ENCODE peak calls at places on chromosomes 12 and 14, in six cellular contexts. S, F, A, B, Y and W are unnamed samples.

GRCh38 chr14:54889919-54890318 is 12.7 kb downstream of the GCH1 start:
- ATAC-seq in B (no peak), A (no peak), S (peak; percentile 67), F (no peak), Y (no peak), W (peak; percentile 75)

GRCh38 chr14:70821581-70821915 is 12.2 kb upstream of the MAP3K9 start:
- ATAC-seq in F (no peak), A (no peak), S (no peak), B (no peak), Y (peak; percentile 6), W (no peak)

GRCh38 chr14:59116984-59117415 is 71.5 kb upstream of the DAAM1 start:
- ATAC-seq in A (no peak), F (no peak), Y (no peak), S (peak; percentile 57), B (no peak), W (peak; percentile 16)

GRCh38 chr12:70270108-70270507 is 26.9 kb downstream of the CNOT2 start:
- ATAC-seq in B (no peak), Y (peak; percentile 69), A (no peak), F (no peak), S (no peak), W (no peak)

GRCh38 chr14:22982477-22983245 is at the start of gene AJUBA:
- ATAC-seq in S (peak; percentile 82), B (peak; percentile 29), F (peak; percentile 62), Y (peak; percentile 83), A (peak; percentile 90), W (peak; percentile 73)

GRCh38 chr14:24954037-24954696 is 95.8 kb downstream of the STXBP6 start:
- ATAC-seq in F (no peak), B (no peak), Y (no peak), A (peak; percentile 31), S (no peak), W (no peak)

GRCh38 chr14:64663174-64663573 is 41.0 kb upstream of the PLEKHG3 start:
- ATAC-seq in B (no peak), A (no peak), Y (no peak), S (no peak), F (no peak), W (no peak)

GRCh38 chr12:46450279-46450748 is 77.7 kb upstream of the SLC38A2 start:
- ATAC-seq in F (no peak), Y (peak; percentile 95), B (peak; percentile 51), A (peak; percentile 80), S (no peak), W (no peak)

GRCh38 chr12:124030008-124030407 is 57.0 kb downstream of the ZNF664 start:
- ATAC-seq in Y (no peak), A (no peak), B (no peak), S (no peak), F (no peak), W (no peak)

GRCh38 chr14:101547961-101548669 is 13.2 kb upstream of the DIO3 start:
- ATAC-seq in B (no peak), F (no peak), A (no peak), Y (no peak), S (no peak), W (no peak)

GRCh38 chr12:212799-213526 is 994 bp downstream of the SLC6A12 start:
- ATAC-seq in S (no peak), Y (peak; percentile 49), B (no peak), F (no peak), A (peak; percentile 35), W (no peak)

GRCh38 chr12:110252716-110253115 is 28.3 kb upstream of the ATP2A2 start:
- ATAC-seq in S (no peak), B (no peak), Y (no peak), F (no peak), A (peak; percentile 80), W (no peak)

GRCh38 chr14:33165144-33165925 is 226.7 kb downstream of the NPAS3 start:
- ATAC-seq in Y (peak; percentile 35), A (peak; percentile 58), B (no peak), F (no peak), S (no peak), W (no peak)

GRCh38 chr12:11718105-11718504 is 68.6 kb downstream of the ETV6 start:
- ATAC-seq in B (no peak), F (no peak), A (no peak), Y (no peak), S (no peak), W (no peak)

GRCh38 chr14:104343690-104344640 is 205.6 kb downstream of the KIF26A start:
- ATAC-seq in Y (no peak), S (no peak), F (no peak), B (no peak), A (no peak), W (no peak)

GRCh38 chr14:94379291-94380224 is 8.8 kb downstream of the SERPINA1 start:
- ATAC-seq in S (no peak), A (no peak), F (no peak), B (no peak), Y (no peak), W (peak; percentile 65)

GRCh38 chr14:65558363-65558762 is 145.8 kb downstream of the FUT8 start:
- ATAC-seq in A (peak; percentile 38), Y (no peak), B (no peak), S (no peak), F (no peak), W (no peak)

GRCh38 chr12:6285532-6286306 is 24.8 kb upstream of the PLEKHG6 start:
- ATAC-seq in Y (no peak), A (no peak), B (no peak), F (no peak), S (no peak), W (no peak)

GRCh38 chr14:100223332-100224171 is 15.4 kb upstream of the YY1 start:
- ATAC-seq in B (no peak), S (no peak), Y (no peak), F (no peak), A (no peak), W (no peak)

GRCh38 chr14:99645545-99646505 is 896 bp downstream of the HHIPL1 start:
- ATAC-seq in A (no peak), B (no peak), Y (no peak), S (no peak), F (no peak), W (no peak)

GRCh38 chr12:54404061-54405004 is 14.7 kb downstream of the ITGA5 start:
- ATAC-seq in B (no peak), S (no peak), F (peak; percentile 65), Y (peak; percentile 66), A (peak; percentile 20), W (no peak)

GRCh38 chr12:25553083-25553482 is at the start of gene LMNTD1:
- ATAC-seq in Y (no peak), F (no peak), A (no peak), B (no peak), S (no peak), W (no peak)

GRCh38 chr14:54135804-54136280 is 179.2 kb upstream of the BMP4 start:
- ATAC-seq in A (no peak), B (no peak), F (no peak), S (no peak), Y (no peak), W (no peak)

GRCh38 chr12:88889326-88890110 is 309.2 kb upstream of the KITLG start:
- ATAC-seq in B (no peak), S (no peak), Y (no peak), F (no peak), A (no peak), W (no peak)

GRCh38 chr12:175250-175649 is 38.7 kb downstream of the SLC6A12 start:
- ATAC-seq in F (no peak), Y (no peak), S (no peak), A (peak; percentile 63), B (no peak), W (no peak)

GRCh38 chr12:113253532-113254285 is 32.4 kb downstream of the TPCN1 start:
- ATAC-seq in B (no peak), F (no peak), Y (no peak), S (no peak), A (no peak), W (no peak)

GRCh38 chr14:63737582-63738006 is 9.7 kb upstream of the SGPP1 start:
- ATAC-seq in F (no peak), B (no peak), A (no peak), S (peak; percentile 60), Y (no peak), W (peak; percentile 90)

GRCh38 chr12:9334026-9334692 is 126.0 kb upstream of the PZP start:
- ATAC-seq in Y (no peak), F (no peak), A (no peak), B (no peak), S (no peak), W (no peak)

GRCh38 chr12:123107926-123108681 is 42.8 kb downstream of the PITPNM2 start:
- ATAC-seq in B (no peak), A (peak; percentile 72), F (no peak), S (no peak), Y (no peak), W (no peak)

GRCh38 chr14:87960013-87960787 is 32.8 kb downstream of the GALC start:
- ATAC-seq in S (peak; percentile 57), Y (no peak), A (no peak), F (peak; percentile 88), B (no peak), W (peak; percentile 51)

GRCh38 chr12:129381717-129382116 is 522.1 kb downstream of the TMEM132D start:
- ATAC-seq in Y (no peak), A (no peak), S (no peak), F (no peak), B (no peak), W (no peak)

GRCh38 chr12:93766802-93767523 is 89.8 kb downstream of the CRADD start:
- ATAC-seq in A (peak; percentile 78), F (peak; percentile 80), Y (peak; percentile 80), B (peak; percentile 79), S (peak; percentile 82), W (peak; percentile 84)

GRCh38 chr12:124538194-124539082 is 29.0 kb downstream of the NCOR2 start:
- ATAC-seq in B (no peak), A (peak; percentile 60), Y (peak; percentile 6), S (no peak), F (no peak), W (no peak)

GRCh38 chr12:9721394-9722092 is 11.4 kb downstream of the CLECL1 start:
- ATAC-seq in S (no peak), Y (peak; percentile 43), F (no peak), B (no peak), A (no peak), W (no peak)

GRCh38 chr12:24661657-24662096 is 287.2 kb downstream of the BCAT1 start:
- ATAC-seq in Y (peak; percentile 85), S (no peak), F (no peak), A (peak; percentile 59), B (no peak), W (no peak)

GRCh38 chr14:24274101-24274543 is 2.7 kb upstream of the RABGGTA start:
- ATAC-seq in S (peak; percentile 77), F (no peak), Y (peak; percentile 51), B (no peak), A (no peak), W (peak; percentile 81)

GRCh38 chr12:8742501-8742900 is 44.7 kb downstream of the RIMKLB start:
- ATAC-seq in B (no peak), F (no peak), S (no peak), Y (no peak), A (no peak), W (no peak)

GRCh38 chr14:46985529-46986137 is 334.1 kb upstream of the RPL10L start:
- ATAC-seq in Y (no peak), S (no peak), A (no peak), F (no peak), B (no peak), W (no peak)